ENCODE peak calls at places on chromosomes 13 and 19, in seven cellular contexts. F is H9, M is IMR-90, B is mesenchymal stem cell, X is neuronal stem cell, N is H1, S is trophoblast cell. K is an unnamed sample.

GRCh38 chr19:18167975-18168645 is 5.5 kb upstream of the IFI30 start:
- DNase-seq in S (peak), N (peak), X (no peak), M (peak), F (no peak), B (peak), K (no peak)

GRCh38 chr19:14502334-14503092 is 6.6 kb upstream of the GIPC1 start:
- DNase-seq in F (no peak), S (peak), X (no peak), B (no peak), M (no peak), N (no peak), K (peak)

GRCh38 chr13:24243311-24243710 is 66.1 kb upstream of the C1QTNF9 start:
- DNase-seq in X (no peak), M (no peak), F (no peak), N (no peak), B (no peak), S (no peak), K (no peak)

GRCh38 chr13:26486550-26486949 is 70.9 kb upstream of the WASF3 start:
- DNase-seq in M (no peak), X (no peak), B (no peak), N (no peak), S (no peak), F (no peak), K (no peak)

GRCh38 chr19:604355-604754 is 14.7 kb downstream of the HCN2 start:
- DNase-seq in B (no peak), M (no peak), S (no peak), N (no peak), F (peak), X (no peak), K (peak)

GRCh38 chr19:47373246-47374240 is 24.4 kb downstream of the DHX34 start:
- DNase-seq in S (no peak), F (no peak), N (no peak), B (no peak), M (no peak), X (no peak), K (no peak)

GRCh38 chr19:30516111-30516510 is 143.9 kb downstream of the ZNF536 start:
- DNase-seq in M (no peak), S (no peak), B (no peak), X (no peak), F (no peak), N (no peak), K (no peak)

GRCh38 chr13:27997904-27998522 is 9.5 kb upstream of the URAD start:
- DNase-seq in F (peak), N (peak), S (peak), B (peak), M (peak), X (no peak), K (peak)

GRCh38 chr19:3266792-3267469 is 42.5 kb downstream of the CELF5 start:
- DNase-seq in M (no peak), N (no peak), S (no peak), X (no peak), B (no peak), F (no peak), K (no peak)

GRCh38 chr13:76937416-76937815 is 10.9 kb upstream of the ACOD1 start:
- DNase-seq in N (no peak), M (peak), X (no peak), B (peak), F (no peak), S (peak), K (no peak)

GRCh38 chr19:18433039-18433691 is 4.8 kb downstream of the ISYNA1 start:
- DNase-seq in N (peak), M (no peak), X (no peak), F (peak), S (peak), B (peak), K (peak)

GRCh38 chr13:52845766-52846566 is 2.5 kb downstream of the PCDH8 start:
- DNase-seq in B (no peak), M (no peak), F (peak), X (peak), N (peak), S (no peak), K (peak)

GRCh38 chr19:21023901-21024300 is 3.4 kb downstream of the ZNF430 start:
- DNase-seq in S (no peak), N (no peak), B (no peak), F (no peak), M (peak), X (no peak), K (no peak)

GRCh38 chr19:51386882-51387520 is 773 bp downstream of the LIM2 start:
- DNase-seq in N (no peak), B (no peak), F (no peak), X (no peak), S (no peak), M (no peak), K (no peak)

GRCh38 chr13:27783111-27783510 is 9.2 kb upstream of the GSX1 start:
- DNase-seq in S (peak), B (peak), X (no peak), N (no peak), F (peak), M (peak), K (peak)

GRCh38 chr13:48993150-48993549 is 17.4 kb downstream of the FNDC3A start:
- DNase-seq in N (no peak), F (no peak), M (no peak), B (no peak), S (no peak), X (no peak), K (peak)

GRCh38 chr19:4234142-4234861 is 5.0 kb downstream of the EBI3 start:
- DNase-seq in M (no peak), S (peak), N (no peak), F (no peak), X (no peak), B (peak), K (no peak)

GRCh38 chr19:48686103-48686502 is 9.7 kb upstream of the FUT2 start:
- DNase-seq in B (no peak), M (no peak), X (no peak), S (no peak), N (no peak), F (no peak), K (no peak)

GRCh38 chr13:94620286-94620896 is 18.7 kb downstream of the GPR180 start:
- DNase-seq in N (no peak), X (peak), S (peak), F (no peak), M (peak), B (peak), K (peak)

GRCh38 chr19:30645946-30646577 is 273.9 kb downstream of the ZNF536 start:
- DNase-seq in S (no peak), B (no peak), X (no peak), N (no peak), F (no peak), M (no peak), K (no peak)

GRCh38 chr13:69551193-69551592 is 556.4 kb upstream of the ATXN8OS start:
- DNase-seq in X (no peak), F (no peak), B (no peak), M (no peak), N (no peak), S (no peak), K (no peak)

GRCh38 chr13:33455291-33455690 is 169.7 kb upstream of the STARD13 start:
- DNase-seq in X (no peak), N (no peak), M (no peak), B (no peak), F (no peak), S (no peak), K (no peak)

GRCh38 chr13:45838171-45838745 is 13.3 kb downstream of the SIAH3 start:
- DNase-seq in X (no peak), B (no peak), M (no peak), N (no peak), F (no peak), S (no peak), K (no peak)

GRCh38 chr13:37595162-37595561 is 3.4 kb downstream of the POSTN start:
- DNase-seq in B (peak), M (peak), N (no peak), F (no peak), X (no peak), S (no peak), K (no peak)

GRCh38 chr13:95624020-95624419 is 20.5 kb downstream of the DZIP1 start:
- DNase-seq in X (peak), S (peak), M (peak), F (peak), B (peak), N (peak), K (peak)

GRCh38 chr13:34265016-34265692 is 447.2 kb downstream of the RFC3 start:
- DNase-seq in N (no peak), B (no peak), F (no peak), S (no peak), M (no peak), X (no peak), K (no peak)

GRCh38 chr13:87982436-87982835 is 311.3 kb downstream of the SLITRK5 start:
- DNase-seq in X (no peak), N (no peak), M (no peak), B (no peak), S (no peak), F (no peak), K (no peak)

GRCh38 chr13:87981416-87981815 is 310.2 kb downstream of the SLITRK5 start:
- DNase-seq in N (no peak), S (no peak), F (no peak), X (no peak), B (no peak), M (no peak), K (no peak)

DNA sequence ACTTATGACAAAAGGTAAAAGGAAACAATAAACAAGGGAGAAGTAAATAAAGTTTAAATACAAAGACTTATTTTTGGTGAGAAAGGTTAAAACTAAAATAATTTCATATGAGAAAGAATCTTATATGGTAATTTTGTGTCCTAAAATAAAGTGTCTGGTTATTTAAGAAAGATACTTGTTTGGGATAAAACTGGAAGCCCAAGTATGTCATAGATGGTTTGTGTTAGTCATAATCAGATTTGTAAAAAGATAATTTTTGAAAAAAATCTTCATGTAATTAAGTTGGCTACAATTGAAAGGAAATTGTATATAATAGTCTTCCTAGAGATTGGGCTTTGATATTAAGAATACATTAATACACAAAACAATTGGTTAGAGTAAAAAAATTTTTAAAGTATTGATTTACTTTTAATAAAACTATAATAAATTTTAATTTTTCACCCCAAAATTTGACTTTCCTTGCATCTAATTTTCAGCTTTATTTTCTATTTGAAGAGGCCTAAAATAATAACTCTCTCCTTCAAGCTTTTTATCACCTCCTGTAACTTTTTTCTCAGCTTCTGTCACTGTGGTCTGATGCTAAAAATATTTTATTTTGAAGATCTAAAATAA is 315.6 kb downstream of the SLITRK5 start:
- DNase-seq in N (no peak), X (no peak), B (no peak), S (no peak), F (no peak), M (no peak), K (peak)
- H2BK5ac ChIP-seq in N (no peak), X (no peak), B (no peak), S (no peak), F (no peak), M (no peak), K (no peak)

GRCh38 chr19:53621885-53622710 is 9.7 kb upstream of the DPRX start:
- DNase-seq in F (no peak), B (no peak), N (no peak), X (no peak), S (peak), M (no peak), K (peak)
- H2BK5ac ChIP-seq in F (no peak), B (no peak), N (peak), X (no peak), S (peak), M (no peak), K (peak)

DNA sequence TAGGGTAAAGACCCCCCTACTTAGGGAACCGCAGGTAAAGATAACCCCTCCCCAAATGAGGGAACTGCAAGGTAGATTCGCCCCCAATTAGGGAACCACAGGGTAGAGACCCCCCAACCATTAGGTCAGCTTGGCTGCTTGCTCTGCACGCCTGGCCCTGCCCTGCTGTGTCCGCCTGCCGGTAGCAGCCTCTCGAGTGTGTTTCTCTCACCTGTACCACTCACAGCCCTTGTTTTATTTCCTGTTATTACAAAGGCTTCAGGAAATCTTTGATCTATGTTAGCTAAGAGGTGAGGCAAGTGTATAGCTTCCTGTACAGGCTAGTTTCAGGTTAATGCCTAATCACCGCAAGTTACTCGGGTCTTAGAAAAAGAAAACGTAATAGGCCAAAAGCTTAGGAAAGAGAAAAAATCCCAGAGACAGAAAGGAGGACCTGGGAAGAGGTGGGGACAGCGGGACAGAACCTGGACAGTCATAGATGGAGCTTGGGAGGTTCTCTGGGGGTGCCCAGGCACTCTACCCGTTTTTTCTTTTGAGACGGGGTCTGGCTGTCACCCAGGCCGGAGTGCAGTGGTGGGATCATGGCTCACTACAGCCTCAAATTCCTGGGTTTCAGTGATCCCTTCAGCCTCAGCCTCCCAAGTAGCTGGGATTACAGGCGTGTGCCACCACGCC is 23.1 kb upstream of the EIF3G start:
- DNase-seq in B (no peak), S (no peak), N (no peak), M (no peak), X (no peak), F (no peak), K (no peak)
- H2BK5ac ChIP-seq in B (no peak), S (no peak), N (no peak), M (no peak), X (no peak), F (no peak), K (no peak)

GRCh38 chr13:54640719-54641118 is 1612.1 kb downstream of the OLFM4 start:
- DNase-seq in X (no peak), S (no peak), F (no peak), M (no peak), B (no peak), N (no peak), K (no peak)

GRCh38 chr13:54637377-54637776 is 1608.8 kb downstream of the OLFM4 start:
- DNase-seq in N (no peak), M (no peak), B (peak), F (no peak), X (peak), S (peak), K (peak)

GRCh38 chr13:54633461-54633860 is 1604.8 kb downstream of the OLFM4 start:
- DNase-seq in F (no peak), N (no peak), X (no peak), M (no peak), S (no peak), B (no peak), K (no peak)

GRCh38 chr13:54636231-54636630 is 1607.6 kb downstream of the OLFM4 start:
- DNase-seq in S (no peak), F (no peak), N (no peak), M (no peak), B (no peak), X (no peak), K (peak)
- H2BK5ac ChIP-seq in S (no peak), F (no peak), N (no peak), M (no peak), B (no peak), X (no peak), K (no peak)

GRCh38 chr13:97978661-97979450 is 25.4 kb downstream of the IPO5 start:
- DNase-seq in S (peak), F (no peak), M (peak), N (no peak), B (peak), X (peak), K (peak)
- H2BK5ac ChIP-seq in S (no peak), F (no peak), M (peak), N (no peak), B (no peak), X (no peak), K (no peak)

GRCh38 chr13:74003374-74003773 is 130.8 kb downstream of the KLF12 start:
- DNase-seq in M (peak), N (no peak), B (no peak), F (no peak), S (no peak), X (no peak), K (no peak)
- H2BK5ac ChIP-seq in M (no peak), N (no peak), B (no peak), F (no peak), S (no peak), X (no peak), K (no peak)

GRCh38 chr13:114078501-114079451 is 53.6 kb downstream of the RASA3 start:
- DNase-seq in N (no peak), B (peak), F (no peak), S (peak), X (no peak), M (peak), K (no peak)

GRCh38 chr13:114077938-114078335 is 54.5 kb downstream of the RASA3 start:
- DNase-seq in M (peak), F (no peak), N (no peak), X (no peak), B (peak), S (no peak), K (peak)

GRCh38 chr13:114081761-114082681 is 50.4 kb downstream of the RASA3 start:
- DNase-seq in X (no peak), S (no peak), B (no peak), F (no peak), N (no peak), M (no peak), K (no peak)

GRCh38 chr13:114080739-114081561 is 51.5 kb downstream of the RASA3 start:
- DNase-seq in S (no peak), N (no peak), M (no peak), X (no peak), F (no peak), B (no peak), K (no peak)

DNA sequence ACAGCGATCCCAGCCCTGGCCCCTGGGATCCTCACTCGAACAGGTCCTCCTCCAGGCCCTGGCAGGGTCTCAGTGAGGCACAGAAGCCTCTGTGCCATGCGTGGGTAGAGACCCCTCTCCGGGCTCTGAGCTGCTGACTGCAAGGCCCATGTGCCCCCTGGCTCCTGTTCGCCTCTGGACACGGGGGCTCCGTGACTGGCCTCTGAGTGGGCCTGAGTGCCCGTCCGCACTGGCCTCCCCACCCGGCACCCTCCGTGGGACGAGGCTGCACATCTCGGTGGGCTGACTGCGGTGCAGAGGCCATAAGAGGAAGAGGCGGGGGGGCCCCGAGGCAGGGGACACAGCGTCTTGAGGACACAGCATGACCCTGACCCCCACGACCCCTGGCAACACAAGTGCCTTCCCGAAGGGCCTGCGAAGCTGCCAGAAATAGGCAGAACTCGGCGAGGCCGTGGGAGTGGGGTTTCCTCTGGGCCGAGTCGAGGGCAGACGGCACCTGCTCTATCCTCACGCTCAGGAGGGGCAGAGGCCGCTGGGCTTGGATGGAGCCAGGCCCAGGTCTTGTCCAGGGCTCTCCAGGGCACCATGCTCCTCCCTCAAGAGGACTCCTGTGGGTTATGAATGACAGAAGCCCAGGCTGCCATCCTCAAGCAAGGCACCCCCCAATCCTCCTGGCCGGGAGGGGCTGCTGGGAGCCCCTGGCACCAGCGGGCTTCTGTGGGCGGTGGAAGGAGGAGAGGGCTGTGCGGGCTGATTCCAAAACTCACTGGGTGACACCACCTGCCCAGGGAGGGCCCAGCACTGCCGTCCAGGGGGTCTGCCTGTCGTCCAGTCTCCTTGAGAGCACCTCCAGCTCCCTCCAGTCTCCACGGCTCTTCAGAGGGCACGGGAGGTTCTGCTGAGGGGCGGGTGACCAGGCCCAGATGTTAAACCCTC is 52.6 kb downstream of the RASA3 start:
- DNase-seq in X (no peak), S (no peak), M (no peak), B (no peak), N (no peak), F (no peak), K (no peak)
- H2BK5ac ChIP-seq in X (no peak), S (no peak), M (no peak), B (no peak), N (no peak), F (no peak), K (no peak)

GRCh38 chr19:45079911-45080469 is 930 bp downstream of the GEMIN7 start:
- DNase-seq in B (no peak), X (no peak), F (peak), N (peak), M (no peak), S (peak), K (peak)
- H2BK5ac ChIP-seq in B (no peak), X (peak), F (no peak), N (peak), M (no peak), S (no peak), K (peak)

DNA sequence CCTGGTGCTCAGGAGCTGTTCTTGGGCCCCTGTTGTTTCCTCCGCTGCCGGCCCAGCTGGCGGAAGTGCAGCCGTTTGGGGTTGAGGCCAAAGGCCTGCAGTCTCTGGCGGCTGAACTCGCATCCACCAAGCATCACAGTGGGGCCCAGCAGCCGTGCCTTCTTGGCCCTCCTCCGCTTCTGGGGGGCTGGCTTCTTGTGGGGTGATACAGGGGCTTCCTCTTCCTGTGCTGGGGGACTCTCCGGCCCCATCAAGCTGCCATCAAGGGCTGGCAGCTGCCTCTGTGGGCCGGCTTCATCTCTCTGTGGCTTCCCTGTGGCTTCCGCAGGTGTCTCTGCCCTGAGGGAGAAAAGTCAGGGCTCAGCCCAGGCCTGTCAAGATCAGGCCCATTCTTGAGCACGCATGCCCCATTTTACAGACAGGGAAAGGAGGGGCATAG is 10.3 kb downstream of the ATG4D start:
- DNase-seq in M (no peak), X (no peak), S (no peak), B (no peak), F (no peak), N (no peak), K (no peak)
- H2BK5ac ChIP-seq in M (no peak), X (no peak), S (no peak), B (no peak), F (no peak), N (no peak), K (no peak)